ENCODE peak calls at places on chromosomes 13 and 19, in five cellular contexts. One of them, this sample, is unnamed.
A peak's percentile ranks its signal among the peaks of the same experiment; 100 is the strongest.

GRCh38 chr19:18736415-18737336 is 53.2 kb downstream of the CRTC1 start:
- DNase-seq in choroid plexus epithelial cell: no peak
- DNase-seq in stomach: peak; percentile 89
- DNase-seq in fibroblast of mammary gland: no peak
- DNase-seq in A549: no peak
- DNase-seq in this sample: no peak

GRCh38 chr19:44313231-44313630 is 8.4 kb upstream of the ZNF235 start:
- DNase-seq in A549: no peak
- DNase-seq in stomach: no peak
- DNase-seq in fibroblast of mammary gland: no peak
- DNase-seq in choroid plexus epithelial cell: no peak
- DNase-seq in this sample: no peak

GRCh38 chr19:33558846-33559245 is 37.3 kb upstream of the PEPD start:
- DNase-seq in stomach: no peak
- DNase-seq in A549: no peak
- DNase-seq in fibroblast of mammary gland: peak; percentile 3
- DNase-seq in choroid plexus epithelial cell: no peak
- DNase-seq in this sample: no peak

GRCh38 chr19:5090780-5091575 is 122.1 kb downstream of the KDM4B start:
- DNase-seq in stomach: peak; percentile 42
- DNase-seq in choroid plexus epithelial cell: peak; percentile 44
- DNase-seq in A549: no peak
- DNase-seq in fibroblast of mammary gland: peak; percentile 36
- DNase-seq in this sample: no peak

GRCh38 chr13:33194820-33195692 is 90.5 kb downstream of the STARD13 start:
- DNase-seq in stomach: peak; percentile 30
- DNase-seq in A549: peak; percentile 46
- DNase-seq in choroid plexus epithelial cell: peak; percentile 99
- DNase-seq in fibroblast of mammary gland: peak; percentile 93
- DNase-seq in this sample: peak; percentile 69

GRCh38 chr19:41233748-41234240 is 14.8 kb downstream of the AXL start:
- DNase-seq in A549: no peak
- DNase-seq in fibroblast of mammary gland: no peak
- DNase-seq in choroid plexus epithelial cell: no peak
- DNase-seq in stomach: no peak
- DNase-seq in this sample: no peak

GRCh38 chr13:92196566-92197256 is 798.3 kb downstream of the GPC5 start:
- DNase-seq in choroid plexus epithelial cell: peak; percentile 65
- DNase-seq in stomach: no peak
- DNase-seq in fibroblast of mammary gland: no peak
- DNase-seq in A549: no peak
- DNase-seq in this sample: no peak

GRCh38 chr19:58361900-58362271 is 665 bp downstream of the ZNF497 start:
- DNase-seq in fibroblast of mammary gland: peak; percentile 54
- DNase-seq in stomach: peak; percentile 38
- DNase-seq in choroid plexus epithelial cell: no peak
- DNase-seq in A549: peak; percentile 82
- DNase-seq in this sample: peak; percentile 77

GRCh38 chr13:99062593-99062992 is 84.7 kb upstream of the DOCK9 start:
- DNase-seq in fibroblast of mammary gland: no peak
- DNase-seq in choroid plexus epithelial cell: peak; percentile 10
- DNase-seq in stomach: no peak
- DNase-seq in A549: no peak
- DNase-seq in this sample: no peak

GRCh38 chr13:65656740-65657329 is 1573.3 kb downstream of the PCDH9 start:
- DNase-seq in choroid plexus epithelial cell: peak; percentile 63
- DNase-seq in stomach: no peak
- DNase-seq in fibroblast of mammary gland: peak; percentile 47
- DNase-seq in A549: peak; percentile 4
- DNase-seq in this sample: no peak
- TF ChIP-seq CTCF in choroid plexus epithelial cell: peak; percentile 65
- TF ChIP-seq CTCF in stomach: peak; percentile 15
- TF ChIP-seq CTCF in fibroblast of mammary gland: peak; percentile 63
- TF ChIP-seq CTCF in A549: peak; percentile 44
- TF ChIP-seq CTCF in this sample: no peak

GRCh38 chr19:39736088-39736487 is 1.7 kb downstream of the CLC start:
- DNase-seq in stomach: no peak
- DNase-seq in choroid plexus epithelial cell: no peak
- DNase-seq in fibroblast of mammary gland: no peak
- DNase-seq in A549: no peak
- DNase-seq in this sample: no peak

GRCh38 chr19:39737351-39737750 is 478 bp downstream of the CLC start:
- DNase-seq in stomach: no peak
- DNase-seq in fibroblast of mammary gland: no peak
- DNase-seq in choroid plexus epithelial cell: no peak
- DNase-seq in A549: no peak
- DNase-seq in this sample: no peak

GRCh38 chr19:39735688-39736087 is 2.1 kb downstream of the CLC start:
- DNase-seq in stomach: no peak
- DNase-seq in A549: no peak
- DNase-seq in fibroblast of mammary gland: no peak
- DNase-seq in choroid plexus epithelial cell: no peak
- DNase-seq in this sample: no peak

GRCh38 chr19:39738809-39739208 is 980 bp upstream of the CLC start:
- DNase-seq in choroid plexus epithelial cell: no peak
- DNase-seq in A549: no peak
- DNase-seq in stomach: no peak
- DNase-seq in fibroblast of mammary gland: no peak
- DNase-seq in this sample: no peak

GRCh38 chr19:39737929-39738328 is at the start of gene CLC:
- DNase-seq in A549: no peak
- DNase-seq in stomach: no peak
- DNase-seq in choroid plexus epithelial cell: no peak
- DNase-seq in fibroblast of mammary gland: no peak
- DNase-seq in this sample: no peak
- TF ChIP-seq CTCF in A549: no peak
- TF ChIP-seq CTCF in stomach: no peak
- TF ChIP-seq CTCF in choroid plexus epithelial cell: no peak
- TF ChIP-seq CTCF in fibroblast of mammary gland: no peak
- TF ChIP-seq CTCF in this sample: no peak

DNA sequence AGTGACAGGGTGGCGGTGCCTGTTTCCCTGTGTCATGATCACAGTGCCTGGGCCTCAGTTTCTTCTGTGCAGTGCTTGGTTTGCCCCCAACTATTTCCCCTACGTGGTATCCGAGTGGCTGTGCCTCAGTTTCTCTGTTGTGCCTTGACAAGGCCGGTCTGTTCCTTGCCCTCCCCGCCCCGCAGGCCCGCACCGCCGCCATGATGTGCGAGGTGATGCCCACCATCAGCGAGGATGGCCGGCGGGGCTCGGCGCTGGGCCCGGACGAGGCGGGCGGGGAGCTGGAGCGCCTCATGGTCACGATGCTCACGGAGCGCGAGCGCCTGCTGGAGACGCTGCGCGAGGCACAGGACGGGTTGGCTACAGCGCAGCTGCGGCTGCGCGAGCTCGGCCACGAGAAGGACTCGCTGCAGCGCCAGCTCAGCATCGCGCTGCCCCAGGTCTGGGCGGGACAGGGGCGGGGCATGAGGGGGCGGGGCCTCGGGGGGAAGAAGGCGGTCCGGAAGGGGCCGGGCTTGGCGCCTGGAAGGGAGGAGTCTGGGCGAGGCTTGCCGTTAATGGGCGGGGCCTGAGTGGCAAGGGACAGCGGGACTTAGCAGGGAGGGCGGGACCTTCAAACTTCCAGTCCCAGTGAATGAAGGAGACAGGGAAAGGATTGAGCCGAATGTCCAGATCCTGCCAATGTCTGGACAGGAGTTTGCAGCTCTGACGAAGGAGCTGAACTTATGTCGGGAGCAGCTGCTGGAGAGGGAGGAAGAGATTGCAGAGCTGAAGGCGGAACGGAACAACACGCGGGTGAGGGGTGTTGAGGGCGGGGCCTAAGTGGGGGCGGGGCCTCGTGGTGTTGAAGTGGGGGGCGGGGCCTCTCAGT is 8.6 kb downstream of the PPFIA3 start:
- DNase-seq in A549: peak; percentile 99
- DNase-seq in stomach: peak; percentile 97
- DNase-seq in choroid plexus epithelial cell: peak; percentile 98
- DNase-seq in fibroblast of mammary gland: peak; percentile 94
- DNase-seq in this sample: peak; percentile 100
- TF ChIP-seq CTCF in A549: peak; percentile 13
- TF ChIP-seq CTCF in stomach: no peak
- TF ChIP-seq CTCF in choroid plexus epithelial cell: no peak
- TF ChIP-seq CTCF in fibroblast of mammary gland: no peak
- TF ChIP-seq CTCF in this sample: no peak

DNA sequence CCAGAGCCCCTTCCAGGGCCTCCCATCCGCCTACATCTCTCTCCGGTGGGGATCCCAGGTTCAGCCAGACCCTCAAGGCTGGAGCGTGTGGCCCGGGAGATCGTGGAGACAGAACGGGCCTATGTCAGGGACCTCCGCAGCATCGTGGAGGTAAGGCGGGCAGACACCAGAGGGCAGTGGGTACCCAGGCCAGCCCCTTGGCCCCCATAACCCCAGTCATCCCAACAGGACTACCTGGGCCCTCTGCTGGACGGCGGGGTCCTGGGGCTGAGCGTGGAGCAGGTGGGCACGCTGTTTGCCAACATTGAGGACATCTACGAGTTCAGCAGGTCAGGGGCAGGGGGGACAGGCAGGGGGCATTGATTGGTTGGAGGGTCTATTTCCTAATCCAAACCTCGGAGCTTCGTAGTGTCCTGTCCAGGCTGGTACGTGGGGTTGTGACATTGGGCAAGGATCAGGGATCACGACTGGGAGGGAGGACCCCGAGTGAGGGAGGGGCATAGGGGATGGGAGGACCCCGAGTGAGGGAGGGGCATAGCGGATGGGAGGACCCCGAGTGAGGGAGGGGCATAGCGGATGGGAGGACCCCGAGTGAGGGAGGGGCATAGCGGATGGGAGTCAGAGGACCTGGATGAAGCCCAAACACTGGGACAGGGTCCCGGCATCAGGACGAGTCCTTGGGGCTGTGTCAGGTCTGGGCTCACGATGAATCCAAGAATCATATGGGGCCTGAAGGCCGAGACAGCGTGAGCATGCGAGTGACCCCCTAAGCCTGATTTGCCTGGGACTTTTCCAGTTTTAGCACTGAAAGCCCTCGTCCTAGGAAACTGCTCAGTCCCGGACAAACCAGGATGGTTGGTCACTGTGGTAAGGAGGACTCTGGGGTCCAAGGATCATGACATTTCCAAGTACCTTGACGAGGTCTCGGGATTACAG is 2.9 kb downstream of the PLEKHG2 start:
- DNase-seq in A549: peak; percentile 36
- DNase-seq in fibroblast of mammary gland: no peak
- DNase-seq in choroid plexus epithelial cell: no peak
- DNase-seq in stomach: no peak
- DNase-seq in this sample: peak; percentile 23
- TF ChIP-seq CTCF in A549: no peak
- TF ChIP-seq CTCF in fibroblast of mammary gland: no peak
- TF ChIP-seq CTCF in choroid plexus epithelial cell: peak; percentile 19
- TF ChIP-seq CTCF in stomach: no peak
- TF ChIP-seq CTCF in this sample: no peak

GRCh38 chr19:13094771-13095392 is 7.8 kb downstream of the LYL1 start:
- DNase-seq in A549: no peak
- DNase-seq in fibroblast of mammary gland: no peak
- DNase-seq in stomach: no peak
- DNase-seq in choroid plexus epithelial cell: no peak
- DNase-seq in this sample: peak; percentile 68

GRCh38 chr19:13096968-13097330 is 5.7 kb downstream of the LYL1 start:
- DNase-seq in choroid plexus epithelial cell: no peak
- DNase-seq in stomach: no peak
- DNase-seq in fibroblast of mammary gland: no peak
- DNase-seq in A549: no peak
- DNase-seq in this sample: no peak

GRCh38 chr19:13097331-13098258 is 5.1 kb downstream of the LYL1 start:
- DNase-seq in fibroblast of mammary gland: no peak
- DNase-seq in choroid plexus epithelial cell: no peak
- DNase-seq in A549: no peak
- DNase-seq in stomach: no peak
- DNase-seq in this sample: no peak

GRCh38 chr19:13095393-13095784 is 7.3 kb downstream of the LYL1 start:
- DNase-seq in choroid plexus epithelial cell: no peak
- DNase-seq in A549: no peak
- DNase-seq in fibroblast of mammary gland: no peak
- DNase-seq in stomach: no peak
- DNase-seq in this sample: no peak

DNA sequence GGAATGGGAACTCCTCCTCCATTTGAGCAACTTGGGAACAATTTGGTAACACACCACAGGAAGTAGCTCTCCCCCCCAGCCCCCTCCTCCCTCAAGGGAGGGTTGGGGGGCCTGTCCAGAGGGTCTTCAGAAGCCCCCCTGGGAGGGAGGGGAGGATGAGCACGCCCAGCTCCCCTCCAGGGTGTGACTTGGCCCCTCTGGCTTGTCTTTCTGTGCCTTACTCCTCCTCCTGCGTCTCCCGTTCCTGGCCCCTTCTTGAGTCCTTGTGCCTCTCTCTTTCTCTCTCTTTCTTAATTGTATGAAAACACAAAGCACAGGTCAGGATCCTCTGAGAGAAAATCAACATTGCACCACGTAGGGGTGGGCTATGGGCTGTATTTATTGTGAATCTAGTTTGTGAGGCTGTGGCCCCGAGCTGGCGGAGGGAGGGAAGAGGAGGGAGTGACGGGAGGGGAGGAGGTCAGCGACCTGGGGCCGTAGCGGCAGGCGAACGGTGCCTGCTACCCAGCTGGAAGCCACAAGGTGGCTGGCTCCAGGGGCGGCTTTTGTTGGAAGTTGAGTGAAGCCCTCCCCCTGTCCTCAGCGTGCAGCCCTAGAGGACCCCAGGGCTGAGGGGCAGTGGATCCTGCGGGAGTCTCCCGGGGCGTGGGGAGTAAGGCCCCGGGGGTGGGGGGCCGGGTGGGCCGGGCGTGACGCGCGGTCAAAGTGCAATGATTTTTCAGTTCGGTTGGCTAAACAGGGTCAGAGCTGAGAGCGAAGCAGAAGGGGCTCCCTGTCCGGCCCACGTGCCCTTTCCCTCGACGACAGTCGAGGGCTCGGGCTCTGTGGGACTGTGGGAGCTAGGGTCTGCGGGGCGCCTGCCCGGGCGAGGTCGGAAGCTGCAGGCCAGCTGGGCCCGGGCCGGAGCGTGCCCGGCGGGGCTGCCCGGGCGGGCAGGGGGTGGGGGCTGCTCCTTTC is 6.4 kb downstream of the LYL1 start:
- DNase-seq in choroid plexus epithelial cell: no peak
- DNase-seq in A549: peak; percentile 27
- DNase-seq in stomach: no peak
- DNase-seq in fibroblast of mammary gland: no peak
- DNase-seq in this sample: no peak
- TF ChIP-seq CTCF in choroid plexus epithelial cell: no peak
- TF ChIP-seq CTCF in A549: no peak
- TF ChIP-seq CTCF in stomach: no peak
- TF ChIP-seq CTCF in fibroblast of mammary gland: no peak
- TF ChIP-seq CTCF in this sample: no peak

GRCh38 chr19:15142313-15142712 is 35.1 kb downstream of the SYDE1 start:
- DNase-seq in fibroblast of mammary gland: no peak
- DNase-seq in A549: no peak
- DNase-seq in choroid plexus epithelial cell: no peak
- DNase-seq in stomach: no peak
- DNase-seq in this sample: no peak

GRCh38 chr19:15149704-15150103 is 42.5 kb downstream of the SYDE1 start:
- DNase-seq in fibroblast of mammary gland: no peak
- DNase-seq in stomach: no peak
- DNase-seq in choroid plexus epithelial cell: no peak
- DNase-seq in A549: no peak
- DNase-seq in this sample: no peak

GRCh38 chr19:15141143-15141542 is 33.9 kb downstream of the SYDE1 start:
- DNase-seq in stomach: no peak
- DNase-seq in choroid plexus epithelial cell: no peak
- DNase-seq in A549: no peak
- DNase-seq in fibroblast of mammary gland: no peak
- DNase-seq in this sample: no peak

GRCh38 chr19:15147090-15147489 is 39.9 kb downstream of the SYDE1 start:
- DNase-seq in stomach: no peak
- DNase-seq in choroid plexus epithelial cell: no peak
- DNase-seq in A549: no peak
- DNase-seq in fibroblast of mammary gland: no peak
- DNase-seq in this sample: no peak

GRCh38 chr19:15144046-15144646 is 36.9 kb downstream of the SYDE1 start:
- DNase-seq in choroid plexus epithelial cell: peak; percentile 9
- DNase-seq in A549: no peak
- DNase-seq in stomach: no peak
- DNase-seq in fibroblast of mammary gland: peak; percentile 32
- DNase-seq in this sample: no peak
- TF ChIP-seq CTCF in choroid plexus epithelial cell: no peak
- TF ChIP-seq CTCF in A549: no peak
- TF ChIP-seq CTCF in stomach: no peak
- TF ChIP-seq CTCF in fibroblast of mammary gland: no peak
- TF ChIP-seq CTCF in this sample: no peak